ENCODE peak calls at places on chromosomes 13 and 19, in eight cellular contexts. H, V, Z, F, D, B, J and U are unnamed samples. For H3K9me3, H3K36me3 and H3K4me1, the result is how much of the 10 kb centered on the place peaks cover.

GRCh38 chr19:41575998-41576397 is at the start of gene CEACAM21:
- DNase-seq in V (no peak), B (peak), H (peak), Z (peak), D (no peak), F (peak), J (peak), U (no peak)

GRCh38 chr13:76764429-76764828 is 121.8 kb downstream of the KCTD12 start:
- DNase-seq in V (peak), J (peak), H (no peak), Z (peak), B (peak), F (peak), D (peak), U (no peak)

GRCh38 chr13:48532146-48532472 is 771 bp downstream of the RCBTB2 start:
- DNase-seq in D (no peak), B (no peak), V (peak), Z (no peak), J (no peak), F (no peak), H (no peak), U (no peak)

GRCh38 chr13:36806102-36806501 is 12.9 kb upstream of the RFXAP start:
- DNase-seq in F (no peak), V (no peak), D (no peak), J (no peak), H (no peak), B (no peak), Z (no peak), U (no peak)

GRCh38 chr13:84297246-84297645 is 415.0 kb upstream of the SLITRK1 start:
- DNase-seq in J (no peak), F (no peak), H (no peak), V (no peak), Z (no peak), D (no peak), B (no peak), U (no peak)

GRCh38 chr19:3612901-3613741 is 6.4 kb upstream of the TBXA2R start:
- DNase-seq in B (peak), J (no peak), V (no peak), F (peak), Z (peak), D (no peak), H (no peak), U (no peak)

GRCh38 chr19:50894478-50895356 is 16.5 kb downstream of the KLK4 start:
- DNase-seq in Z (no peak), D (no peak), H (no peak), F (no peak), V (no peak), B (no peak), J (no peak), U (no peak)

GRCh38 chr13:29849071-29849541 is 1.3 kb downstream of the UBL3 start:
- DNase-seq in Z (no peak), J (peak), F (no peak), B (no peak), D (no peak), H (peak), V (peak), U (peak)

GRCh38 chr13:33186851-33187250 is 98.7 kb downstream of the STARD13 start:
- DNase-seq in J (no peak), D (no peak), H (no peak), F (no peak), B (no peak), Z (no peak), V (peak), U (no peak)

GRCh38 chr13:27043013-27043412 is 128.6 kb downstream of the USP12 start:
- DNase-seq in B (no peak), H (no peak), V (peak), D (no peak), F (no peak), Z (no peak), J (no peak), U (peak)

GRCh38 chr13:113982296-113982661 is 8.4 kb upstream of the C13orf46 start:
- DNase-seq in V (no peak), F (no peak), J (no peak), B (peak), D (no peak), Z (peak), H (no peak), U (no peak)

GRCh38 chr13:104869501-104869900 is 1666.0 kb downstream of the EFNB2 start:
- DNase-seq in F (no peak), H (no peak), B (no peak), Z (no peak), D (no peak), J (no peak), V (peak), U (no peak)

GRCh38 chr19:15820646-15821045 is 5.2 kb upstream of the OR10H1 start:
- DNase-seq in D (no peak), J (no peak), H (no peak), B (no peak), Z (no peak), F (no peak), V (no peak), U (no peak)
- H3K9me3 ChIP-seq in D (under half), J (under half), H (under half), B (under half), Z (under half), F (under half), V (under half), U (under half)

GRCh38 chr19:7445104-7445503 is 43.7 kb downstream of the PEX11G start:
- DNase-seq in F (no peak), V (no peak), J (no peak), Z (no peak), H (no peak), B (no peak), D (no peak), U (no peak)

GRCh38 chr19:7455600-7456296 is 33.1 kb downstream of the PEX11G start:
- DNase-seq in Z (no peak), F (no peak), H (no peak), V (no peak), J (no peak), D (no peak), B (no peak), U (no peak)

GRCh38 chr19:7454998-7455397 is 33.8 kb downstream of the PEX11G start:
- DNase-seq in B (no peak), Z (no peak), D (no peak), J (no peak), H (no peak), V (no peak), F (no peak), U (no peak)

GRCh38 chr19:7447648-7448047 is 41.2 kb downstream of the PEX11G start:
- DNase-seq in D (no peak), V (no peak), J (no peak), Z (no peak), B (no peak), F (no peak), H (no peak), U (no peak)

DNA sequence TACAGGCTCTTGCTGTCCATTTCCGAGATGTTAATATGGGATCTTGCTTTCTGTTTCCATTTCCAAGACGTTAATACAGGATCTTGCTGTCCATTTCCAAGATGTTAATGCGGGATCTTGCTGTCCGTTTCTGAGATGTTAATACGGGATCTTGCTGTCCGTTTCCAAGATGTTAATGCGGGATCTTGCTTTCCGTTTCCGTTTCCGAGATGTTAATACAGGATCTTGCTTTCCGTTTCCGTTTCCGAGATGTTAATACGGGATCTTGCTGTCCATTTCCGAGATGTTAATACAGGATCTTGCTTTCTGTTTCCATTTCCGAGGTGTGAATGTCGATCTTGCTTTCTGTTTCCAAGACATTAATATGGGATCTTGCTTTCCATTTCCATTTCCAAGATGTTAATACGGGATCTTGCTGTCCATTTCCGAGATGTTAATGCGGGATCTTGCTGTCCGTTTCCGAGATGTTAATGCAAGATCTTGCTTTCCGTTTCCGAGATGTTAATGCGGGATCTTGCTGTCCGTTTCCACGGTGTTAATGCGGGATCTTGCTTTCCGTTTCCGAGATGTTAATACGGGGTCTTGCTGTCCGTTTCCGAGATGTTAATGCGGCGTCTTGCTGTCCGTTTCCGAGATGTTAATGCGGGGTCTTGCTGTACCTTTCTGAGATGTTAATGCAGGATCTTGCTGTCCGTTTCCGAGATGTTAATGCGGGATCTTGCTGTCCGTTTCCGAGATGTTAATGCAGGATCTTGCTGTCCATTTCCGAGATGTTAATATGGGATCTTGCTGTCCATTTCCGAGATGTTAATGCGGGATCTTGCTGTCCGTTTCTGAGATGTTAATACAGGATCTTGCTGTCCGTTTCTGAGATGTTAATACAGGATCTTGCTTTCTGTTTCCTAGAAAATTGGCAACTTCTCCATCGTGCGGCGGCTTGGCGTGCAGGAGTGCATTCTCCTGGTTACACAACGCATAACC is 38.3 kb downstream of the PEX11G start:
- DNase-seq in Z (no peak), F (no peak), V (peak), J (no peak), D (no peak), B (no peak), H (no peak), U (no peak)
- H3K36me3 ChIP-seq in Z (half or more), F (under half), V (under half), J (under half), D (under half), B (under half), H (half or more), U (under half)

GRCh38 chr13:46170268-46170667 is 11.7 kb downstream of the LCP1 start:
- DNase-seq in V (no peak), F (no peak), H (no peak), B (no peak), D (no peak), J (peak), Z (no peak), U (no peak)
- H3K4me1 ChIP-seq in V (under half), F (under half), H (half or more), B (half or more), D (under half), J (under half), Z (under half), U (under half)

GRCh38 chr13:99012539-99012938 is 34.7 kb upstream of the DOCK9 start:
- DNase-seq in B (no peak), J (no peak), V (no peak), D (no peak), H (no peak), Z (no peak), F (no peak), U (no peak)
- H3K9me3 ChIP-seq in B (under half), J (under half), V (under half), D (under half), H (under half), Z (under half), F (under half), U (under half)

DNA sequence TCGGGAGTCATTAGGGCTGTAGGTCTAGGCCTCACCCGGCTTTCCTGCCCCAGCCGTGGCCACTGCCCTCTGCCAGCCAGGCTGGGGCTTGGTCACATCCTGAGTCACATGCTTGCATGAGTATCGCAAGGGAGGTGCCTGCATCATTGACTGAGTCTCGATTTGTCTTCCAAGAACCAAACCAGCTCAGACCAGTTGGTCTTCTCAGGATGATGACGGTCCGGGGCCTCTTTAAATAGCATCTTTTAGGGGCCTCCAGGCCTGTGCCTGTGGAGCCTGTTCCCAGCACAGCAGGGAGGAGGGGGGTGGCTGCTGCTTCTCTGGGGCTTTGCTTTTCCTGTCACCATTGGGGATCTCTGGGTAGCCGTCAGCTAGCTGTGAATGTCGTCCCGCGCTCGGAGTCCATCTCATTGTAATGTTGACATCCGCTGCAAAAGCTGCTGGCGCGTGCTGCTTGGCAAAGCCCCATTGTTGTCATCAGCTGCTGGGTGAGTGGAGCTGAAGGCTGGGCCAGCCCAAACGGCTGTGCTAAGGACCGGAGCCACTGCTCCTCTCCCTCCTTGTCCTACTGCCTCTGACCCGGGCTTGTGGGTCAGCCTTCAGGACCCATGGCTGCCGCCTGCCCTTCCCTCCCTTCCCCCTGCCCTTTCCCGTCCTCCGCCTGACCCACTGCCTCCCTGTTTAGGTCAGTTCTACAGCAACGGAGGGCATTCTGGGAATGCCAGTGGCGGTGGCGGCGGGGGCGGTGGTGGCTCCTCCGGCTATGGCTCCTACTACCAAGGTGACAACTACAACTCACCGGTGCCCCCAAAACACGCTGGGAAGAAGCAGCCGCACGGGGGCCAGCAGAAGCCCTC is 14.3 kb upstream of the QTRT1 start:
- DNase-seq in F (no peak), D (no peak), V (no peak), Z (peak), J (no peak), H (no peak), B (no peak), U (no peak)
- H3K36me3 ChIP-seq in F (under half), D (under half), V (half or more), Z (half or more), J (under half), H (half or more), B (under half), U (half or more)

DNA sequence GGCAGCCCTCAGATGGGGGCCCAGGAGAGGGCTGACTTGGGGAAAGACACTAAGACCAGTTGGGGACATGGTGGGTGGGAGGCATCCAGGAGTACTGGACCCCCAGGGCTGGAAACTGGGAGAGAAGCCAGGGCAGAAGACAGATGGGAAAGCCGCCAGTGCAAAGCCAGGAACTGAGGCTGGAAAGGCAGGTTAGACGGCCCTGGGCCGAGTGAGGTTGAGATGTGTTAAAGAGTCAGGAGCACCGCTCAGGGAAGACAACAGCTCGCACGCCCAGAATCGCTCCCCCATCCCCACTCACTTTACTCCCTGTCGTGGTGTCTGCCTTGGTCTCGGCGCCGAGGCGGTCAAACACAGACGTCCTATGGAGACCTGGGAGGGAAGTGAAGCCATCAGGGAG is 24.5 kb downstream of the C19orf47 start:
- DNase-seq in J (no peak), Z (no peak), D (no peak), B (peak), F (no peak), H (no peak), V (no peak), U (no peak)
- H3K4me1 ChIP-seq in J (under half), Z (under half), D (under half), B (under half), F (under half), H (under half), V (under half), U (under half)

GRCh38 chr13:19252381-19252780 is 70.8 kb upstream of the TUBA3C start:
- DNase-seq in F (no peak), J (no peak), B (no peak), Z (no peak), D (no peak), H (no peak), V (no peak), U (no peak)
- H3K9me3 ChIP-seq in F (under half), J (under half), B (under half), Z (under half), D (under half), H (under half), V (under half), U (under half)

DNA sequence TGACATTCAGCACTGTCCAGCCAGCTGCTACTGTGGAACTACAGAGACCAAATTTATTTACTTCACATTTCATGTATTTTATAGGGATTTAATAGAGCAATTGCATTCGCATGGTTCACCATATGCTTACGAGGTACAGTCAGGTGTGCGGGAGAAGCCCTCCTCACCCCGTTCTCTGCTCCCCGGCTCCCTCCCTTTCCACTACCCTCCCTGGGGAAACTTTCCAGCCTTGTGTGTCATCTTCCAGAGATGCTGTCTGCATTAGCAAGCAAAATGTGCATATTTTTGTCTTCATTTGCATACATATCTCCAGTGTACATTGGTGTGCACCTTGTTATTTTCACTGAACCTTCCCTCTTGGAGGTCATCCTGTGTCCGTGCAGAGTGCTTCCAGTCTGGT is 47.3 kb downstream of the SMARCA4 start:
- DNase-seq in F (no peak), J (no peak), D (no peak), H (no peak), V (no peak), B (no peak), Z (no peak), U (no peak)
- H3K36me3 ChIP-seq in F (under half), J (under half), D (under half), H (half or more), V (under half), B (under half), Z (half or more), U (half or more)

GRCh38 chr19:33446918-33447293 is 73.4 kb downstream of the CEBPG start:
- DNase-seq in J (no peak), H (no peak), V (no peak), F (no peak), B (peak), D (no peak), Z (no peak), U (no peak)
- H3K4me1 ChIP-seq in J (under half), H (under half), V (under half), F (under half), B (under half), D (under half), Z (under half), U (under half)

DNA sequence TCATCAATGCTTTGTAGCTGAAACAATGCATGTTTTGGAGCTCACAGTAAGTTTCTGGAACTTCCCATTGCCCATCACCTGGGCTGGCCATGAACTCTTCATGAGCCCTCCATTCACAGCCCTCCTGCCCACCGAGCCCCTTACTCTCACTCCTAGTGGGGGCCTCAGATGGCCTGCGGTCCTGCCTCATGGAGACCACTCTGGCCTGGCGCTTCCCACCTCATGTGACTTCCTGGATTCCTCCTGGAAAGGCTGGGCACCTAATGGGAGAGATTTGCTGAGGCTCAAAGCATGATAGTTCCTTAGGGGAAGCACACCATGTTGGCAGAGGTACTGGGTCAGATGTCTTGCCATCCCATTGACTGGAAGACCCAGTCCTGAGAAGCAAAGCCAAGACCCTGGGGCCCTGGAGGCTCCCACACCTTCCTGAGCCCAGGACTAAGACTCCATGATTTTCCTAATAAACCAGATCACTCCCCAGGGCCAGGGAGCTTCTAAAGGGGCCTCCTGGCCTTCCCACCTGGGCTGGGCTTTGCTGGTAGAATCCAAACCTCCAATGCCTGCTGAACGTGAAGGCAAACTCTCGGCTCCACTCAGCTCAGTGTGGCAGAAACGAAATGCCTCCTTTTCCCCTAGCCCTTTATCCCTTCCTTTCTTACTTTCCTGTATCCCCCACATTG is 49.4 kb upstream of the ZNF536 start:
- DNase-seq in Z (no peak), V (no peak), F (no peak), J (no peak), H (no peak), B (no peak), D (no peak), U (no peak)
- H3K9me3 ChIP-seq in Z (under half), V (under half), F (under half), J (under half), H (under half), B (under half), D (under half), U (under half)